ENCODE peak calls at places on chromosomes 13 and 19, in four cellular contexts. One of them, this sample, is unnamed.

GRCh38 chr13:60654405-60654804 is 257.4 kb downstream of the TDRD3 start:
- DNase-seq in pancreas: peak; percentile 43
- DNase-seq in germinal center: no peak
- DNase-seq in retinal pigment epithelial cell: no peak
- DNase-seq in this sample: peak; percentile 73

GRCh38 chr13:29434217-29434940 is 161.1 kb downstream of the SLC7A1 start:
- DNase-seq in pancreas: no peak
- DNase-seq in germinal center: peak; percentile 76
- DNase-seq in retinal pigment epithelial cell: no peak
- DNase-seq in this sample: no peak

GRCh38 chr13:33235078-33235477 is 50.5 kb downstream of the STARD13 start:
- DNase-seq in pancreas: no peak
- DNase-seq in germinal center: no peak
- DNase-seq in retinal pigment epithelial cell: no peak
- DNase-seq in this sample: no peak

GRCh38 chr19:52270266-52270885 is 989 bp downstream of the ZNF766 start:
- DNase-seq in pancreas: no peak
- DNase-seq in germinal center: peak; percentile 19
- DNase-seq in retinal pigment epithelial cell: no peak
- DNase-seq in this sample: no peak

GRCh38 chr13:114148521-114148855 is 16.1 kb upstream of the RASA3 start:
- DNase-seq in pancreas: peak; percentile 79
- DNase-seq in germinal center: no peak
- DNase-seq in retinal pigment epithelial cell: no peak
- DNase-seq in this sample: peak; percentile 50

GRCh38 chr13:71672527-71672926 is 194.5 kb downstream of the DACH1 start:
- DNase-seq in pancreas: no peak
- DNase-seq in germinal center: no peak
- DNase-seq in retinal pigment epithelial cell: no peak
- DNase-seq in this sample: no peak

GRCh38 chr13:67278230-67278629 is 48.1 kb upstream of the PCDH9 start:
- DNase-seq in pancreas: no peak
- DNase-seq in germinal center: no peak
- DNase-seq in retinal pigment epithelial cell: peak; percentile 50
- DNase-seq in this sample: no peak

GRCh38 chr13:85970727-85971126 is 171.5 kb upstream of the SLITRK6 start:
- DNase-seq in pancreas: no peak
- DNase-seq in germinal center: no peak
- DNase-seq in retinal pigment epithelial cell: no peak
- DNase-seq in this sample: no peak

GRCh38 chr19:32607479-32607878 is 26.5 kb downstream of the PDCD5 start:
- DNase-seq in pancreas: no peak
- DNase-seq in germinal center: no peak
- DNase-seq in retinal pigment epithelial cell: no peak
- DNase-seq in this sample: no peak

GRCh38 chr19:33256266-33256665 is 30.6 kb upstream of the SLC7A10 start:
- DNase-seq in pancreas: no peak
- DNase-seq in germinal center: no peak
- DNase-seq in retinal pigment epithelial cell: no peak
- DNase-seq in this sample: no peak

GRCh38 chr13:21371011-21371410 is 88.1 kb downstream of the ZDHHC20 start:
- DNase-seq in pancreas: no peak
- DNase-seq in germinal center: no peak
- DNase-seq in retinal pigment epithelial cell: no peak
- DNase-seq in this sample: no peak

GRCh38 chr19:16202320-16203255 is 4.9 kb downstream of the AP1M1 start:
- DNase-seq in pancreas: no peak
- DNase-seq in germinal center: no peak
- DNase-seq in retinal pigment epithelial cell: no peak
- DNase-seq in this sample: no peak

GRCh38 chr19:8686549-8686948 is 12.0 kb downstream of the ACTL9 start:
- DNase-seq in pancreas: no peak
- DNase-seq in germinal center: no peak
- DNase-seq in retinal pigment epithelial cell: no peak
- DNase-seq in this sample: no peak

GRCh38 chr13:70613295-70613694 is 505.0 kb upstream of the KLHL1 start:
- DNase-seq in pancreas: no peak
- DNase-seq in germinal center: no peak
- DNase-seq in retinal pigment epithelial cell: no peak
- DNase-seq in this sample: no peak

GRCh38 chr13:78679329-78679728 is 20.4 kb upstream of the OBI1 start:
- DNase-seq in pancreas: no peak
- DNase-seq in germinal center: no peak
- DNase-seq in retinal pigment epithelial cell: no peak
- DNase-seq in this sample: no peak

GRCh38 chr13:43383488-43384165 is 360.2 kb downstream of the DNAJC15 start:
- DNase-seq in pancreas: no peak
- DNase-seq in germinal center: no peak
- DNase-seq in retinal pigment epithelial cell: no peak
- DNase-seq in this sample: no peak

GRCh38 chr19:418761-419632 is 10.1 kb upstream of the C2CD4C start:
- DNase-seq in pancreas: no peak
- DNase-seq in germinal center: no peak
- DNase-seq in retinal pigment epithelial cell: no peak
- DNase-seq in this sample: peak; percentile 42

GRCh38 chr13:30481241-30481760 is 15.6 kb upstream of the HMGB1 start:
- DNase-seq in pancreas: no peak
- DNase-seq in germinal center: no peak
- DNase-seq in retinal pigment epithelial cell: no peak
- DNase-seq in this sample: no peak

GRCh38 chr19:34364462-34364829 is 550 bp upstream of the GPI start:
- DNase-seq in pancreas: no peak
- DNase-seq in germinal center: no peak
- DNase-seq in retinal pigment epithelial cell: no peak
- DNase-seq in this sample: no peak

GRCh38 chr13:99564389-99564788 is 63.1 kb downstream of the TM9SF2 start:
- DNase-seq in pancreas: no peak
- DNase-seq in germinal center: no peak
- DNase-seq in retinal pigment epithelial cell: no peak
- DNase-seq in this sample: no peak

GRCh38 chr19:11136400-11137101 is 19.0 kb downstream of the SPC24 start:
- DNase-seq in pancreas: no peak
- DNase-seq in germinal center: no peak
- DNase-seq in retinal pigment epithelial cell: no peak
- DNase-seq in this sample: no peak

GRCh38 chr13:45282994-45283393 is 58.0 kb downstream of the TPT1 start:
- DNase-seq in pancreas: no peak
- DNase-seq in germinal center: no peak
- DNase-seq in retinal pigment epithelial cell: no peak
- DNase-seq in this sample: no peak

GRCh38 chr19:39085392-39085791 is 1.2 kb downstream of the ACP7 start:
- DNase-seq in pancreas: no peak
- DNase-seq in germinal center: no peak
- DNase-seq in retinal pigment epithelial cell: no peak
- DNase-seq in this sample: no peak

GRCh38 chr13:84237181-84237580 is 354.9 kb upstream of the SLITRK1 start:
- DNase-seq in pancreas: no peak
- DNase-seq in germinal center: no peak
- DNase-seq in retinal pigment epithelial cell: no peak
- DNase-seq in this sample: no peak

GRCh38 chr19:1266818-1267440 is 2.2 kb upstream of the CIRBP start:
- DNase-seq in pancreas: peak; percentile 82
- DNase-seq in germinal center: no peak
- DNase-seq in retinal pigment epithelial cell: no peak
- DNase-seq in this sample: peak; percentile 84

GRCh38 chr13:70407486-70407885 is 299.2 kb upstream of the KLHL1 start:
- DNase-seq in pancreas: no peak
- DNase-seq in germinal center: no peak
- DNase-seq in retinal pigment epithelial cell: no peak
- DNase-seq in this sample: no peak

GRCh38 chr19:8659905-8660304 is 29.5 kb downstream of the NFILZ start:
- DNase-seq in pancreas: no peak
- DNase-seq in germinal center: no peak
- DNase-seq in retinal pigment epithelial cell: no peak
- DNase-seq in this sample: no peak

GRCh38 chr13:107941345-107942029 is 273.8 kb downstream of the LIG4 start:
- DNase-seq in pancreas: no peak
- DNase-seq in germinal center: no peak
- DNase-seq in retinal pigment epithelial cell: no peak
- DNase-seq in this sample: no peak

GRCh38 chr13:98222081-98222554 is 45.0 kb upstream of the RNF113B start:
- DNase-seq in pancreas: peak; percentile 67
- DNase-seq in germinal center: no peak
- DNase-seq in retinal pigment epithelial cell: no peak
- DNase-seq in this sample: no peak

GRCh38 chr13:48231948-48232347 is 1.1 kb upstream of the ITM2B start:
- DNase-seq in pancreas: no peak
- DNase-seq in germinal center: no peak
- DNase-seq in retinal pigment epithelial cell: no peak
- DNase-seq in this sample: no peak

GRCh38 chr19:4851551-4852290 is 15.7 kb downstream of the PLIN3 start:
- DNase-seq in pancreas: peak; percentile 68
- DNase-seq in germinal center: peak; percentile 78
- DNase-seq in retinal pigment epithelial cell: no peak
- DNase-seq in this sample: peak; percentile 77